ENCODE peak calls at places on chromosomes 4 and X, in nine cellular contexts. M is NCI-H510A treated with DMSO at 0.1 percent for 48 hours, D is fibroblast of pulmonary artery, P is iris pigment epithelial cell, C is tibial artery, J is Right ventricle myocardium superior, W is PC-3, N is EL, O is bronchial epithelial cell. S is an unnamed sample.

GRCh38 chr4:53315300-53315699 is 50.6 kb downstream of the SCFD2 start:
- DNase-seq in O (no peak), D (no peak), C (no peak), M (no peak), W (no peak), J (no peak), N (no peak), P (no peak), S (no peak)

GRCh38 chr4:145679520-145679919 is 426 bp upstream of the C4orf51 start:
- DNase-seq in C (peak), D (peak), P (peak), J (peak), W (peak), N (peak), M (peak), O (peak), S (peak)

GRCh38 chr4:69577245-69577644 is 62.2 kb downstream of the UGT2A2 start:
- DNase-seq in W (no peak), O (no peak), D (no peak), N (no peak), C (no peak), J (no peak), M (no peak), P (no peak), S (no peak)

GRCh38 chr4:1635452-1635851 is 48.7 kb downstream of the FAM53A start:
- DNase-seq in O (no peak), P (no peak), C (no peak), W (no peak), D (no peak), M (no peak), J (no peak), N (no peak), S (no peak)

GRCh38 chr4:21827575-21827974 is 121.0 kb downstream of the KCNIP4 start:
- DNase-seq in P (peak), D (peak), N (no peak), O (no peak), W (peak), M (no peak), J (no peak), C (no peak), S (no peak)

GRCh38 chr4:112766422-112766821 is 129.5 kb downstream of the LARP7 start:
- DNase-seq in N (peak), M (no peak), J (no peak), D (peak), C (peak), P (peak), O (peak), W (peak), S (no peak)

GRCh38 chr4:80918004-80918403 is 112.5 kb upstream of the BMP3 start:
- DNase-seq in W (peak), D (peak), O (peak), J (no peak), N (no peak), P (peak), C (no peak), M (no peak), S (no peak)

GRCh38 chr4:72031868-72032619 is at the start of gene NPFFR2:
- DNase-seq in C (no peak), M (peak), W (no peak), J (no peak), O (peak), N (peak), D (peak), P (peak), S (no peak)

GRCh38 chrX:119477812-119478232 is 9.6 kb downstream of the SLC25A5 start:
- DNase-seq in M (no peak), D (peak), N (peak), O (peak), C (peak), W (no peak), J (no peak), P (peak), S (no peak)

GRCh38 chrX:139246295-139246694 is 284.2 kb upstream of the F9 start:
- DNase-seq in M (no peak), N (no peak), P (no peak), C (no peak), J (no peak), D (no peak), O (peak), W (peak), S (peak)

GRCh38 chr4:150209140-150209829 is 131.0 kb downstream of the DCLK2 start:
- DNase-seq in W (peak), C (peak), M (peak), P (peak), J (peak), O (peak), N (peak), D (peak), S (peak)

GRCh38 chr4:148854203-148854602 is 412.0 kb upstream of the NR3C2 start:
- DNase-seq in C (no peak), O (peak), N (no peak), W (no peak), P (no peak), M (no peak), J (no peak), D (no peak), S (no peak)

GRCh38 chr4:123939621-123940020 is 543.0 kb downstream of the SPRY1 start:
- DNase-seq in C (no peak), O (peak), N (peak), W (peak), P (peak), M (no peak), J (no peak), D (peak), S (peak)

GRCh38 chr4:7430368-7430964 is 4.3 kb downstream of the PSAPL1 start:
- DNase-seq in P (no peak), J (peak), W (peak), M (no peak), N (no peak), C (no peak), D (no peak), O (peak), S (no peak)

GRCh38 chr4:7880681-7881080 is 59.0 kb downstream of the AFAP1 start:
- DNase-seq in M (no peak), O (no peak), W (no peak), J (no peak), D (no peak), C (no peak), P (no peak), N (no peak), S (no peak)

GRCh38 chr4:146638801-146639351 is at the start of gene POU4F2:
- DNase-seq in D (peak), C (no peak), N (peak), W (no peak), J (no peak), M (peak), P (peak), O (no peak), S (peak)

GRCh38 chr4:76458829-76459228 is 23.8 kb downstream of the SHROOM3 start:
- DNase-seq in M (no peak), C (no peak), P (peak), O (no peak), W (no peak), N (peak), D (no peak), J (no peak), S (no peak)

GRCh38 chr4:165009493-165010227 is 22.1 kb upstream of the TRIM60 start:
- DNase-seq in W (no peak), C (no peak), D (no peak), O (no peak), J (no peak), M (no peak), P (no peak), N (no peak), S (no peak)

GRCh38 chr4:40548256-40548655 is 81.4 kb downstream of the RBM47 start:
- DNase-seq in W (no peak), D (peak), J (no peak), C (no peak), N (peak), P (peak), M (no peak), O (no peak), S (no peak)

GRCh38 chrX:80808854-80809493 is 703 bp downstream of the BRWD3 start:
- DNase-seq in P (peak), C (peak), J (no peak), O (peak), D (no peak), N (peak), W (peak), M (peak), S (peak)

GRCh38 chr4:17366496-17366895 is 145.4 kb downstream of the QDPR start:
- DNase-seq in O (no peak), P (no peak), D (no peak), J (no peak), M (no peak), N (no peak), W (no peak), C (no peak), S (no peak)

GRCh38 chr4:111268769-111269414 is 646.0 kb upstream of the PITX2 start:
- DNase-seq in O (no peak), J (no peak), N (peak), P (peak), M (no peak), D (peak), C (no peak), W (peak), S (no peak)

S was measured in dermis microvascular lymphatic vessel endothelial cell.